ENCODE peak calls at places on chromosomes 3 and 15, in four cellular contexts. P, S, O and W are unnamed samples.

GRCh38 chr3:128280466-128281455 is 127.5 kb downstream of the EEFSEC start:
- DNase-seq in P (no peak), S (no peak), O (no peak), W (no peak)

GRCh38 chr15:35120173-35120572 is 35.1 kb upstream of the NANOGP8 start:
- DNase-seq in P (no peak), S (no peak), O (no peak), W (no peak)

GRCh38 chr3:115913069-115913686 is 289.9 kb downstream of the GAP43 start:
- DNase-seq in P (no peak), S (no peak), O (no peak), W (no peak)

GRCh38 chr3:57031622-57032541 is 28.6 kb upstream of the SPATA12 start:
- DNase-seq in P (no peak), S (no peak), O (no peak), W (no peak)

GRCh38 chr3:184558726-184559125 is 2.9 kb upstream of the EPHB3 start:
- DNase-seq in P (no peak), S (no peak), O (no peak), W (no peak)

GRCh38 chr15:71773206-71773859 is 37.0 kb upstream of the NR2E3 start:
- DNase-seq in P (no peak), S (no peak), O (no peak), W (no peak)

GRCh38 chr3:30347679-30348216 is 258.7 kb upstream of the TGFBR2 start:
- DNase-seq in P (no peak), S (no peak), O (peak; percentile 92), W (no peak)

GRCh38 chr15:30954674-30955073 is 36.8 kb downstream of the MTMR10 start:
- DNase-seq in P (no peak), S (no peak), O (peak; percentile 12), W (no peak)

GRCh38 chr3:187709155-187709554 is 6.8 kb upstream of the RTP2 start:
- DNase-seq in P (no peak), S (no peak), O (no peak), W (no peak)

GRCh38 chr15:75349851-75350588 is 3.2 kb downstream of the NEIL1 start:
- DNase-seq in P (peak; percentile 81), S (no peak), O (no peak), W (peak; percentile 61)

GRCh38 chr15:62469874-62470688 is 305.0 kb upstream of the C2CD4B start:
- DNase-seq in P (no peak), S (no peak), O (peak; percentile 98), W (no peak)

GRCh38 chr15:75195766-75196241 is 5.9 kb upstream of the C15orf39 start:
- DNase-seq in P (no peak), S (no peak), O (no peak), W (peak; percentile 73)

GRCh38 chr3:196513697-196514349 is 1.3 kb downstream of the SMCO1 start:
- DNase-seq in P (no peak), S (no peak), O (peak; percentile 77), W (no peak)

GRCh38 chr3:193030276-193030675 is 112.6 kb upstream of the MB21D2 start:
- DNase-seq in P (no peak), S (no peak), O (peak; percentile 26), W (no peak)

GRCh38 chr3:49111347-49111746 is 6.8 kb upstream of the QARS1 start:
- DNase-seq in P (no peak), S (no peak), O (no peak), W (no peak)

GRCh38 chr3:156610154-156610553 is 55.2 kb upstream of the SSR3 start:
- DNase-seq in P (no peak), S (no peak), O (no peak), W (no peak)